ENCODE peak calls at places on chromosomes 12 and 14, in six cellular contexts. M, R, U, Y, S and Z are unnamed samples.

GRCh38 chr14:104513641-104514046 is 65.9 kb upstream of the C14orf180 start:
- DNase-seq in M (no peak), R (no peak), U (no peak), Y (no peak), S (no peak), Z (no peak)

GRCh38 chr12:14193623-14194022 is 171.9 kb upstream of the ATF7IP start:
- DNase-seq in M (no peak), R (no peak), U (no peak), Y (no peak), S (no peak), Z (no peak)

GRCh38 chr14:21924479-21924878 is 250.9 kb upstream of the OR4E1 start:
- DNase-seq in M (peak), R (no peak), U (no peak), Y (no peak), S (no peak), Z (no peak)

GRCh38 chr12:122062832-122063690 is 15.5 kb upstream of the MLXIP start:
- DNase-seq in M (peak), R (peak), U (peak), Y (no peak), S (no peak), Z (peak)

GRCh38 chr12:76883151-76883550 is 4.3 kb upstream of the CSRP2 start:
- DNase-seq in M (no peak), R (no peak), U (peak), Y (no peak), S (no peak), Z (peak)

GRCh38 chr12:65123435-65124063 is 2.4 kb upstream of the WIF1 start:
- DNase-seq in M (peak), R (no peak), U (peak), Y (no peak), S (no peak), Z (no peak)

GRCh38 chr14:53520529-53520928 is 367.4 kb upstream of the DDHD1 start:
- DNase-seq in M (no peak), R (no peak), U (no peak), Y (no peak), S (no peak), Z (no peak)

GRCh38 chr14:98953544-98954346 is 318.3 kb downstream of the BCL11B start:
- DNase-seq in M (no peak), R (peak), U (peak), Y (no peak), S (no peak), Z (peak)

GRCh38 chr14:98726585-98727405 is 545.2 kb downstream of the BCL11B start:
- DNase-seq in M (no peak), R (no peak), U (no peak), Y (no peak), S (no peak), Z (no peak)

DNA sequence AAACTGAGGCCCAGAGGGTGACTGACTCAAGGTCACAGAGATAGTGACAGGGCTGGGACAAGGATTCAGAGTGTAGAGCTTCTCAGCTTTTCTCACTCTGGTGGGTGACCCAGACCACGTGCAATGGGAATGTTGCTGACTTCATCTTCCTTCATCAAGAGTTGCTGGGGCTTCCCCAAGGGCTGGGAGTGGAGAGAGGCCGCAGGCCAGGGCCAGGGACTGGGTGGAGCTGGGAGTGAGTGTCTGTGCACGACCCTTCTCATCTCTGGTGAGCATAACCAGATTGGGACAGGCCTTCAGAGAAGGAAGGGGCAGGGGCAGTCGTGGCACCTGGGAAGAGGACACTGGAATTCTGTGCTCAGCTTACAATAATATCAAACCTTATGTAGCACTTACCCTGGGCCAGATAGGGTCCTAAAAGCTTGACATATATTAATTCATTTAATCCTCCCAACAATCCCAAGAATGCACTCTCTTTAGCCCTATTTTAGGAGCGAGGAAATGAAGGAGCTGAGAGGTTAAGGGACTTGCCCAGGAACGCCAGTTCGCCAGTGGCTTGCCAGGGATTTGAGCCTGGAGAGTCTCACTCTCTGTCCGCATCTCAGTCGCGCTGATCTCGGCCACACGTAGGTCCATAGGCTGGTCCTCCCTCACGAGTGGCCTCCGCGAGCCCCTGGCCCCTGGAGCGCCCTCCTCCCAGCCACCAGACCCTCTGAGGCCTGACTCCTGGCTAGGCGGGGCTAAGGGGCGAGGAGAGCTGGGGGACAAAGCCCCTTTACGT is 15.8 kb downstream of the KRT18 start:
- DNase-seq in M (no peak), R (no peak), U (no peak), Y (no peak), S (no peak), Z (no peak)
- H3K27ac ChIP-seq in M (no peak), R (no peak), U (no peak), Y (peak), S (peak), Z (no peak)

DNA sequence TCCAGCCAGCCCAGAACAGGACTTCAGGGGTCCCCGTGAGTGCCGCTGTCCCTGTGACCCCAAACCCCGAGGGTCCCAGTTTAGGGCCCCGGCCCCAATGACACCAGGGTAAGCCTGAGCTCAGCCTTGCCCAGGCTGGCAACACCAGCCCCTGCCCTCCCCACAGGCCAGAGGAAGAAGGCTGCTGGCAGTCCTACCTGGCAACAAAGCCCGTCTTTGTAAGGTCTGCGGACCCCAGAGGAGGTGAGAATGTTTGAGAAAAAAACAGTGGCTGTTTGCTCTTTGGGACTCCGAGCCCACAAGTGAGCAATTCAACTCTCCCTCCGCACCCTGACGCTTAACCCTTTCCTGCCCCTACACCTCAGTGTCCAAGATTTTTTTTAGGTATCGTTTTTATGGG is 1.7 kb downstream of the CDK2AP1 start:
- DNase-seq in M (peak), R (no peak), U (peak), Y (no peak), S (no peak), Z (no peak)
- H3K27ac ChIP-seq in M (peak), R (peak), U (peak), Y (peak), S (peak), Z (peak)

GRCh38 chr14:74616996-74617700 is 5.1 kb upstream of the LTBP2 start:
- DNase-seq in M (peak), R (peak), U (no peak), Y (no peak), S (no peak), Z (no peak)

GRCh38 chr14:74613211-74613914 is 1.3 kb upstream of the LTBP2 start:
- DNase-seq in M (no peak), R (peak), U (no peak), Y (no peak), S (no peak), Z (no peak)

GRCh38 chr14:74614508-74615495 is 2.8 kb upstream of the LTBP2 start:
- DNase-seq in M (no peak), R (no peak), U (peak), Y (no peak), S (no peak), Z (no peak)

GRCh38 chr14:74616507-74616906 is 4.5 kb upstream of the LTBP2 start:
- DNase-seq in M (peak), R (peak), U (peak), Y (no peak), S (no peak), Z (no peak)

DNA sequence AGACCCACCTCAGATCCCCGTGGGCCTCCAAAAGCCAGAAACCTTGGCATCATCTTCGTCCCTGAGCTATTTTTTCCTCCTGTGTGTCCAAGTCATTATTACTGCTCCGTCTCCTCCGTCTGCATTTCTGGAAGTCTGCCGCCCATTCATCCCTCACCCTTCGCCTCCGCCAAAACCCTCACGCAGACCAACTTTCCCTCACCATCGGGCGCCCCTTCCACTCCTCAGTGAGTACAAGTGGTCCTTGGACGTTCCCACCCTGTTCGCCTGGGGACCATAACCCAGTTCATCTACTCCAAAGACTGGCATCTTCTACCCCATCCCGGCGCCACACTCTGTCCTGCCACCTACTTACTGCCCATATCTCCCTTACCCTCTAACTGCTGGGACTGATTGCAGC is 3.7 kb upstream of the LTBP2 start:
- DNase-seq in M (no peak), R (peak), U (no peak), Y (no peak), S (no peak), Z (no peak)
- H3K27ac ChIP-seq in M (peak), R (peak), U (peak), Y (peak), S (no peak), Z (no peak)

GRCh38 chr12:98406378-98406777 is 109.0 kb upstream of the TMPO start:
- DNase-seq in M (no peak), R (no peak), U (no peak), Y (no peak), S (no peak), Z (no peak)
- H3K27ac ChIP-seq in M (no peak), R (no peak), U (no peak), Y (no peak), S (no peak), Z (no peak)

GRCh38 chr12:89418228-89418910 is 66.1 kb upstream of the DUSP6 start:
- DNase-seq in M (no peak), R (no peak), U (no peak), Y (no peak), S (no peak), Z (no peak)
- H3K27ac ChIP-seq in M (no peak), R (no peak), U (no peak), Y (no peak), S (no peak), Z (no peak)